ENCODE peak calls at places on chromosomes 1 and 21, in six cellular contexts. A, R, S, B, L and W are unnamed samples.

GRCh38 chr1:12601690-12602632 is 16.0 kb downstream of the DHRS3 start:
- DNase-seq in A (no peak), R (no peak), S (peak; percentile 97), B (peak; percentile 46), L (peak; percentile 43), W (no peak)

GRCh38 chr21:29805110-29805509 is 134.7 kb downstream of the GRIK1 start:
- DNase-seq in A (no peak), R (no peak), S (no peak), B (no peak), L (no peak), W (no peak)

GRCh38 chr1:169427081-169427611 is at the start of gene CCDC181:
- DNase-seq in A (peak; percentile 78), R (peak; percentile 88), S (peak; percentile 33), B (peak; percentile 95), L (peak; percentile 54), W (peak; percentile 4)

GRCh38 chr1:2229032-2229920 is 1.2 kb downstream of the SKI start:
- DNase-seq in A (no peak), R (peak; percentile 64), S (peak; percentile 69), B (no peak), L (peak; percentile 73), W (peak; percentile 39)

GRCh38 chr1:39132505-39133339 is 71.8 kb upstream of the MACF1 start:
- DNase-seq in A (peak; percentile 74), R (peak; percentile 78), S (peak; percentile 57), B (peak; percentile 95), L (peak; percentile 81), W (peak; percentile 99)

GRCh38 chr1:91511386-91511785 is 10.7 kb downstream of the CDC7 start:
- DNase-seq in A (no peak), R (no peak), S (peak; percentile 68), B (no peak), L (peak; percentile 60), W (peak; percentile 73)

GRCh38 chr1:2234762-2235113 is 6.6 kb downstream of the SKI start:
- DNase-seq in A (no peak), R (no peak), S (no peak), B (no peak), L (no peak), W (no peak)

GRCh38 chr1:185170291-185170848 is 13.4 kb downstream of the SWT1 start:
- DNase-seq in A (peak; percentile 53), R (peak; percentile 65), S (peak; percentile 67), B (peak; percentile 73), L (peak; percentile 77), W (peak; percentile 67)

GRCh38 chr1:2306151-2306978 is 78.2 kb downstream of the SKI start:
- DNase-seq in A (no peak), R (no peak), S (no peak), B (peak; percentile 88), L (no peak), W (peak; percentile 61)

GRCh38 chr1:6497867-6498575 is 6.6 kb upstream of the PLEKHG5 start:
- DNase-seq in A (no peak), R (no peak), S (no peak), B (no peak), L (no peak), W (no peak)
- H4K91ac ChIP-seq in A (no peak overlapping the region), R (no peak overlapping the region), S (no peak overlapping the region), B (no peak overlapping the region), L (no peak overlapping the region), W (no peak overlapping the region)

GRCh38 chr1:247825362-247825761 is 1.4 kb upstream of the OR14A16 start:
- DNase-seq in A (no peak), R (no peak), S (no peak), B (no peak), L (no peak), W (no peak)
- H3K9me3 ChIP-seq in A (no peaks in the 10 kb centered on the region), R (peaks cover 64% of the 10 kb centered on the region), S (peaks cover 13% of the 10 kb centered on the region), B (peaks cover 20% of the 10 kb centered on the region), L (peaks cover 22% of the 10 kb centered on the region), W (no peaks in the 10 kb centered on the region)

GRCh38 chr1:234970371-234970730 is 158.3 kb downstream of the TOMM20 start:
- DNase-seq in A (no peak), R (no peak), S (peak; percentile 98), B (no peak), L (peak; percentile 97), W (no peak)

GRCh38 chr1:234968470-234968869 is 160.2 kb downstream of the TOMM20 start:
- DNase-seq in A (no peak), R (no peak), S (no peak), B (no peak), L (no peak), W (no peak)

GRCh38 chr1:234970731-234971476 is 157.7 kb downstream of the TOMM20 start:
- DNase-seq in A (no peak), R (peak; percentile 68), S (peak; percentile 98), B (peak; percentile 70), L (peak; percentile 98), W (peak; percentile 80)

GRCh38 chr1:234969011-234969441 is 159.6 kb downstream of the TOMM20 start:
- DNase-seq in A (no peak), R (no peak), S (peak; percentile 84), B (no peak), L (no peak), W (peak; percentile 29)

GRCh38 chr1:234969630-234970370 is 158.8 kb downstream of the TOMM20 start:
- DNase-seq in A (no peak), R (peak; percentile 82), S (peak; percentile 92), B (peak; percentile 80), L (peak; percentile 94), W (peak; percentile 63)
- H4K91ac ChIP-seq in A (no peak overlapping the region), R (peak overlapping the region; percentile 62), S (peak overlapping the region; percentile 95), B (no peak overlapping the region), L (peak overlapping the region; percentile 73), W (peak overlapping the region; percentile 67)

GRCh38 chr1:239511865-239512264 is 125.5 kb downstream of the CHRM3 start:
- DNase-seq in A (peak; percentile 29), R (no peak), S (no peak), B (no peak), L (no peak), W (no peak)
- H3K9me3 ChIP-seq in A (no peaks in the 10 kb centered on the region), R (peaks cover 5% of the 10 kb centered on the region), S (peaks cover 9% of the 10 kb centered on the region), B (no peaks in the 10 kb centered on the region), L (peaks cover 12% of the 10 kb centered on the region), W (peaks cover 2% of the 10 kb centered on the region)

GRCh38 chr1:8870118-8870517 is 8.4 kb downstream of the ENO1 start:
- DNase-seq in A (no peak), R (no peak), S (no peak), B (no peak), L (no peak), W (no peak)
- H4K91ac ChIP-seq in A (no peak overlapping the region), R (no peak overlapping the region), S (no peak overlapping the region), B (no peak overlapping the region), L (no peak overlapping the region), W (no peak overlapping the region)

DNA sequence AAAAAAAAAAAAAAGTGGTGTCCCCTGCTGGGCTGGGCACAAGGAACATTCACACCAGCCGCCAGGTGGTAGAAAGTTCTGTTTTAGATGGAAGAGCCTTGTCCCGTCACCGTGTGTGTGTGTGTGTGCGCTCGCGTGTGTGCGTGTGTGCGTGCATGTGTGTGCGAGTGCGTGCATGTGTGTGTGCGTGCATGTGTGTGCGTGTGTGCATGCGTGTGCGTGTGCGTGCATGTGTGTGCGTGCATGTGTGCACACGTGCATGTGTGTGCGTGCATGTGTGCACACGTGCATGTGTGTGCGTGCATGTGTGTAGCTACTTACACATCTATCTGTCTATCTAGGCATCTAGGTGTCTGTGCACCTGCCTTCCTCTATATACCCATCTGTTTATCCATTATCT is 491.7 kb downstream of the NPHP4 start:
- DNase-seq in A (no peak), R (no peak), S (no peak), B (no peak), L (no peak), W (no peak)
- H3K9me3 ChIP-seq in A (no peaks in the 10 kb centered on the region), R (no peaks in the 10 kb centered on the region), S (peaks cover 20% of the 10 kb centered on the region), B (no peaks in the 10 kb centered on the region), L (no peaks in the 10 kb centered on the region), W (peaks cover 4% of the 10 kb centered on the region)

GRCh38 chr1:41432481-41433280 is 51.8 kb downstream of the EDN2 start:
- DNase-seq in A (peak; percentile 76), R (peak; percentile 99), S (peak; percentile 76), B (peak; percentile 93), L (peak; percentile 81), W (peak; percentile 87)
- H4K91ac ChIP-seq in A (no peak overlapping the region), R (no peak overlapping the region), S (no peak overlapping the region), B (no peak overlapping the region), L (peak overlapping the region; percentile 41), W (peak overlapping the region; percentile 95)